ENCODE peak calls at places on chromosomes 7 and 10, in eight cellular contexts. Y, E, B, X, G, D, U and F are unnamed samples.

GRCh38 chr7:22361795-22362194 is 4.8 kb upstream of the RAPGEF5 start:
- DNase-seq in U (no peak), X (no peak), E (peak; percentile 23), D (peak; percentile 63), B (peak; percentile 10), G (peak; percentile 2), Y (peak; percentile 92), F (no peak)

GRCh38 chr10:71531485-71532446 is 135.0 kb downstream of the CDH23 start:
- DNase-seq in D (no peak), X (no peak), E (no peak), Y (peak; percentile 13), B (no peak), G (no peak), U (no peak), F (no peak)

GRCh38 chr7:44761207-44762161 is 12.8 kb downstream of the ZMIZ2 start:
- DNase-seq in X (no peak), G (no peak), E (no peak), Y (peak; percentile 45), B (no peak), D (peak; percentile 89), U (peak; percentile 81), F (peak; percentile 73)

GRCh38 chr7:103851357-103851756 is 138.1 kb downstream of the RELN start:
- DNase-seq in B (no peak), G (peak; percentile 53), E (peak; percentile 40), Y (peak; percentile 42), D (no peak), U (no peak), X (no peak), F (no peak)

GRCh38 chr10:34885901-34886300 is 70.8 kb upstream of the PARD3 start:
- DNase-seq in B (no peak), X (no peak), D (no peak), E (no peak), Y (no peak), U (no peak), G (no peak), F (no peak)

GRCh38 chr10:94413374-94413773 is 11.0 kb downstream of the TBC1D12 start:
- DNase-seq in D (no peak), E (no peak), U (no peak), X (no peak), G (no peak), B (no peak), Y (no peak), F (no peak)

GRCh38 chr10:14971867-14972448 is 12.8 kb downstream of the MEIG1 start:
- DNase-seq in Y (peak; percentile 7), B (no peak), X (peak; percentile 15), G (no peak), U (no peak), E (peak; percentile 31), D (peak; percentile 38), F (no peak)

GRCh38 chr10:29370612-29371092 is 81.8 kb downstream of the LYZL1 start:
- DNase-seq in B (no peak), D (no peak), E (no peak), X (no peak), Y (no peak), U (no peak), G (no peak), F (no peak)

GRCh38 chr7:41867639-41868038 is 164.7 kb upstream of the INHBA start:
- DNase-seq in B (no peak), X (no peak), U (no peak), Y (no peak), E (no peak), D (no peak), G (peak; percentile 33), F (no peak)

GRCh38 chr7:148264933-148265557 is 325.5 kb upstream of the C7orf33 start:
- DNase-seq in X (no peak), E (peak; percentile 66), U (no peak), D (no peak), B (peak; percentile 25), Y (peak; percentile 65), G (peak; percentile 13), F (no peak)

GRCh38 chr7:79454325-79454960 is 976 bp upstream of the MAGI2 start:
- DNase-seq in D (peak; percentile 8), B (no peak), U (peak; percentile 59), E (peak; percentile 65), X (no peak), Y (peak; percentile 41), G (peak; percentile 66), F (peak; percentile 36)

GRCh38 chr7:157577796-157578339 is 241.1 kb downstream of the DNAJB6 start:
- DNase-seq in D (no peak), U (no peak), E (no peak), Y (no peak), X (no peak), G (no peak), B (no peak), F (no peak)

GRCh38 chr10:77357611-77358010 is 280.0 kb downstream of the KCNMA1 start:
- DNase-seq in U (no peak), G (peak; percentile 85), D (no peak), E (peak; percentile 74), X (no peak), Y (peak; percentile 69), B (no peak), F (no peak)

GRCh38 chr7:108167460-108167859 is 37.3 kb upstream of the LAMB4 start:
- DNase-seq in X (no peak), G (peak; percentile 57), Y (no peak), D (no peak), B (no peak), U (no peak), E (no peak), F (no peak)

GRCh38 chr10:100883322-100883821 is 29.4 kb upstream of the SLF2 start:
- DNase-seq in B (no peak), G (no peak), U (no peak), E (no peak), X (no peak), Y (no peak), D (no peak), F (no peak)

GRCh38 chr10:62830577-62831122 is 14.5 kb upstream of the EGR2 start:
- DNase-seq in E (peak; percentile 49), B (no peak), G (no peak), Y (no peak), U (no peak), X (no peak), D (no peak), F (no peak)

GRCh38 chr10:118256209-118256608 is 85.9 kb downstream of the FAM204A start:
- DNase-seq in G (no peak), X (no peak), B (no peak), U (no peak), D (no peak), Y (no peak), E (no peak), F (no peak)

GRCh38 chr10:31749293-31749692 is 179.3 kb downstream of the ARHGAP12 start:
- DNase-seq in B (no peak), E (no peak), U (no peak), D (no peak), G (peak; percentile 46), X (no peak), Y (no peak), F (no peak)

DNA sequence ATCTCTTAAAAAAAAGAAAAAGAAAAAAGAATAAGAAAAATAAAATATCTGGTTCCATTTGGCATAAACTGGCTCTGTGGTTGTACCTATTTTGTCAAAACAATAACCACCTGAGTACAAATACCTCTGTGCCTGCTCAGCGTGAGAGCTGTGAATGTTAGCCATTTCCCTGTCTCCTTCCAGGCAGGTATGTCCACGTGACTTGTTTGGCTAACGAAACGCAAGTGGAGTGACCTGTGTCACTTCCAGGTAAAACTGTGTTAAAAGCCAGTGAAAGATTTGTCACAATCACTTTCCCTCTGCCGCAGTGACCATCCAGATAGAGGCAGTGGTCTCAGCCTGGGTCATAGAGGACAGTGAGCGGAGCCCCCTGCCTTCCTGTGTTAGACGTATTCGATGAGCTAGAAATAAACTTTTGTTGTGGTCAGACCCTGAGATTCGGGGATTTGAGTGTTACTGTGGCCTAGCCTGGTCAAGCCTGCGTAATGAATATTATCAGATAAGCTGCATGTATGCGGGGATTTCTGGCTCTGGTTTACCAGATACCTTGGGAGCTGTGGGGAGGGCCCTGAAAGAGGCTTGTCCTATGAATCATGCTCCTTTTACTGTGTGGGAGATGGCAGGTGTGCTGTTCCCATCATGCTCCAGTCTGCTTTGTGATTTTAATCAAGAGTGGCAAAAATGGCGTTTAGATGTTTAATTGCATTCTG is 3.7 kb downstream of the PTER start:
- DNase-seq in B (no peak), X (no peak), E (peak; percentile 27), G (no peak), U (no peak), D (no peak), Y (peak; percentile 53), F (no peak)
- H3K4me3 ChIP-seq in B (no peak overlapping the region), X (no peak overlapping the region), E (no peak overlapping the region), G (no peak overlapping the region), U (peak overlapping the region; percentile 3), D (no peak overlapping the region), Y (no peak overlapping the region), F (no peak overlapping the region)

GRCh38 chr10:18142151-18142550 is 1.9 kb downstream of the CACNB2 start:
- DNase-seq in B (no peak), X (no peak), Y (no peak), E (no peak), G (no peak), U (no peak), D (no peak), F (no peak)
- H3K4me3 ChIP-seq in B (no peak overlapping the region), X (no peak overlapping the region), Y (no peak overlapping the region), E (no peak overlapping the region), G (no peak overlapping the region), U (no peak overlapping the region), D (no peak overlapping the region), F (peak overlapping the region; percentile 79)

DNA sequence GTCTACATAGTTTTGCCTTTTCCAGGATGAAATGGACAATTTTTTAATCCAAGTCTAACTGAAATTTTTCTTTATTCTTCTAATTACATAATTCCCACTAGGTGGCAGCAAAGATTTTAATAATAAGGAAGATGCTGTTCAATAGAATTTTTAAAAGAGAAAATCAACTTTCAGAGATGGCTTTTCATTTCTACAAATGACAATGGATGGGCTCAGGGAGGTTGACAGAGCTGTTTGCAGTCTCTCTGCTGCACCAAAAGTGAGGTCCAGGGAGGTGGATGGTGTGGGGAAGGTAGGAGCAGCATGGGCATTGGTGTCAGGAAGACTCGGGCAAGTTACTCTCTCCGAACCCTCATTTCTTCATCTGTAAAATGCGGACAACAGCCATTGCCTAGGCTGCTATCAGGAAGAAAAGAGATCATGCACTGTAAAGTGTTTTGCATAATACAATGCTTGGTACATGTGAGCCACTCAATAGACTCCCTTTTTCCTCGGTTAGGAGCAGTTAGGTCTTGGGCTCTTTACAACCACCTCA is 107.3 kb downstream of the ABLIM1 start:
- DNase-seq in B (no peak), Y (peak; percentile 43), E (peak; percentile 59), U (no peak), D (no peak), X (no peak), G (peak; percentile 47), F (no peak)
- H3K4me3 ChIP-seq in B (no peak overlapping the region), Y (peak overlapping the region; percentile 24), E (peak overlapping the region; percentile 38), U (no peak overlapping the region), D (no peak overlapping the region), X (no peak overlapping the region), G (peak overlapping the region; percentile 16), F (peak overlapping the region; percentile 41)

DNA sequence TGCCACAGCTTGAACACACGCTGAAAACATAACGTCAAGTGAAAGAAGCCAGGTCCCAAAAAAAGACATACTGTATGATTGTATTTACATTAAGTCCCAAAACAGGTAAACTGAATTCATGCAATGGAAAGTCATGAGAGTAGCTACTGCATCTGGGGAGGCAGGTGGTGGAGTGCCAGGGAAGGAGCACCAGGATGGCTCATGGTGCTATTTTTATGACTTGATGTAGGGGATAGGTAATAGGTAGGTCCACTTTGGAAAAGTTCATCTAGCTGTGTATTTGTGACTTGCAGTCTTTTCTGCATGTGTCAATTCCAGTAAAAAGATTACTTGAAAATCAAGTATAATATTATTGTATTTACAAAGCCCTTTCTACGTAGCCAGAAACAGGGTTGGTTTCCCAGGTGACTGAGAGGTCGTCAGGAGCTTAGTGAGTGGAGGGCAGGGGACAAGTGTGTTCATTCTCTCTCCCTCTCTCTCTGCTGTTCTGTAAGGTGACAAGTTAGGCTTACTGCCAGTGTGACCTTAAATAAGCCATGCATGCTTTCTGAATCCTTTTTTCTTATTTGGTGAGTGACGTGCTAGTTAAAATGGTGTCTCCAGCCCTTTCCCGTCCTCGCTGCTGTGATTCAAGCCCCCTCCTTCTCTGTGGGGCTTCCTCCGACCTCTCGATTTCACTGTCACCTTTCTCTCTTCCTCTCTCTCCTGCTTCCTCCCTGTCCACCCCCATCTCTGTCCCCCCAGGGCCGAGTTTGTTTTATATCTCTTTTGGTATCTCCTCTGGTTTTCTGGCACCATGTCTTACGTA is 9.4 kb upstream of the PRKCQ start:
- DNase-seq in X (no peak), G (no peak), U (no peak), B (no peak), E (no peak), D (no peak), Y (no peak), F (no peak)
- H3K4me3 ChIP-seq in X (peak overlapping the region; percentile 30), G (no peak overlapping the region), U (no peak overlapping the region), B (no peak overlapping the region), E (no peak overlapping the region), D (no peak overlapping the region), Y (no peak overlapping the region), F (no peak overlapping the region)